ENCODE peak calls at places on chromosomes 6 and 20, in five cellular contexts. O is IMR-90, P is H9, V is neuronal stem cell, Q is mesenchymal stem cell. B is an unnamed sample.

GRCh38 chr20:9506337-9506821 is 8.0 kb upstream of the LAMP5 start:
- DNase-seq in O (no peak), P (no peak), V (no peak), Q (no peak), B (no peak)

GRCh38 chr6:121521164-121521555 is 85.7 kb downstream of the GJA1 start:
- DNase-seq in O (peak), P (no peak), V (no peak), Q (no peak), B (peak)

GRCh38 chr6:89681983-89682564 is 43.5 kb upstream of the LYRM2 start:
- DNase-seq in O (no peak), P (no peak), V (no peak), Q (no peak), B (no peak)

GRCh38 chr6:43242908-43243648 is at the start of gene TTBK1:
- DNase-seq in O (no peak), P (peak), V (peak), Q (no peak), B (no peak)

GRCh38 chr6:86118271-86118670 is 475.6 kb upstream of the SYNCRIP start:
- DNase-seq in O (no peak), P (no peak), V (no peak), Q (no peak), B (no peak)

GRCh38 chr6:127538750-127539264 is 19.7 kb upstream of the MTCL3 start:
- DNase-seq in O (no peak), P (no peak), V (no peak), Q (no peak), B (no peak)

GRCh38 chr20:24840121-24840713 is 108.9 kb upstream of the CST7 start:
- DNase-seq in O (no peak), P (no peak), V (no peak), Q (no peak), B (no peak)

GRCh38 chr20:61765871-61766654 is 299.6 kb downstream of the TAF4 start:
- DNase-seq in O (no peak), P (peak), V (no peak), Q (no peak), B (peak)

GRCh38 chr6:161443868-161444267 is 170.0 kb upstream of the AGPAT4 start:
- DNase-seq in O (no peak), P (peak), V (no peak), Q (no peak), B (peak)

GRCh38 chr20:24691901-24692351 is 222.5 kb downstream of the SYNDIG1 start:
- DNase-seq in O (no peak), P (peak), V (no peak), Q (no peak), B (no peak)

GRCh38 chr6:136252441-136252840 is 2.3 kb upstream of the MTFR2 start:
- DNase-seq in O (no peak), P (no peak), V (no peak), Q (no peak), B (no peak)

GRCh38 chr6:32081168-32081624 is 27.9 kb downstream of the TNXB start:
- DNase-seq in O (peak), P (no peak), V (no peak), Q (peak), B (no peak)

GRCh38 chr6:20205722-20206154 is 6.5 kb downstream of the MBOAT1 start:
- DNase-seq in O (no peak), P (no peak), V (no peak), Q (peak), B (no peak)

GRCh38 chr20:47544240-47544639 is 42.6 kb downstream of the NCOA3 start:
- DNase-seq in O (peak), P (no peak), V (no peak), Q (peak), B (no peak)

GRCh38 chr6:138493413-138493812 is 5.9 kb downstream of the NHSL1 start:
- DNase-seq in O (peak), P (peak), V (no peak), Q (peak), B (peak)

GRCh38 chr6:105596284-105596755 is 193.4 kb upstream of the PREP start:
- DNase-seq in O (peak), P (no peak), V (no peak), Q (peak), B (no peak)

GRCh38 chr6:126041516-126042447 is 55.4 kb downstream of the TRMT11 start:
- DNase-seq in O (peak), P (no peak), V (no peak), Q (peak), B (no peak)

GRCh38 chr20:3846378-3846739 is 275 bp upstream of the MAVS start:
- DNase-seq in O (no peak), P (no peak), V (no peak), Q (no peak), B (no peak)

GRCh38 chr20:48697845-48698491 is 129.8 kb downstream of the PREX1 start:
- DNase-seq in O (peak), P (no peak), V (no peak), Q (peak), B (no peak)

GRCh38 chr6:155341130-155341828 is 27.0 kb upstream of the TFB1M start:
- DNase-seq in O (peak), P (no peak), V (no peak), Q (peak), B (no peak)

GRCh38 chr20:297925-298754 is 770 bp downstream of the ZCCHC3 start:
- DNase-seq in O (peak), P (no peak), V (no peak), Q (peak), B (peak)

GRCh38 chr6:24924956-24925355 is 10.8 kb downstream of the RIPOR2 start:
- DNase-seq in O (no peak), P (no peak), V (no peak), Q (no peak), B (peak)

GRCh38 chr6:125739364-125739763 is 10.1 kb upstream of the HEY2 start:
- DNase-seq in O (no peak), P (no peak), V (no peak), Q (no peak), B (no peak)

GRCh38 chr6:139372326-139373153 is 1.9 kb downstream of the CITED2 start:
- DNase-seq in O (peak), P (no peak), V (no peak), Q (peak), B (no peak)

GRCh38 chr20:64160536-64161495 is 3.4 kb upstream of the MYT1 start:
- DNase-seq in O (no peak), P (no peak), V (peak), Q (no peak), B (peak)

GRCh38 chr6:51719297-51719696 is 368.1 kb downstream of the PKHD1 start:
- DNase-seq in O (no peak), P (no peak), V (no peak), Q (no peak), B (no peak)

GRCh38 chr6:30844118-30844535 is 40.2 kb upstream of the DDR1 start:
- DNase-seq in O (peak), P (peak), V (peak), Q (peak), B (peak)

GRCh38 chr6:44039191-44039719 is 88.0 kb downstream of the MRPL14 start:
- DNase-seq in O (no peak), P (no peak), V (no peak), Q (no peak), B (no peak)

GRCh38 chr6:148509789-148510581 is 167.3 kb downstream of the SASH1 start:
- DNase-seq in O (peak), P (no peak), V (no peak), Q (peak), B (peak)

GRCh38 chr20:4088766-4089165 is 73.4 kb upstream of the RNF24 start:
- DNase-seq in O (no peak), P (no peak), V (no peak), Q (no peak), B (no peak)

GRCh38 chr6:152124432-152125074 is 317.1 kb downstream of the ESR1 start:
- DNase-seq in O (peak), P (no peak), V (peak), Q (peak), B (peak)

GRCh38 chr20:22368235-22368634 is 216.1 kb downstream of the FOXA2 start:
- DNase-seq in O (no peak), P (no peak), V (no peak), Q (no peak), B (no peak)

GRCh38 chr6:114520976-114521375 is 178.2 kb upstream of the HS3ST5 start:
- DNase-seq in O (no peak), P (no peak), V (no peak), Q (no peak), B (no peak)

GRCh38 chr6:149060985-149061760 is 256.3 kb upstream of the TAB2 start:
- DNase-seq in O (peak), P (no peak), V (no peak), Q (peak), B (no peak)

GRCh38 chr6:98039876-98040605 is 757.0 kb upstream of the MMS22L start:
- DNase-seq in O (peak), P (peak), V (no peak), Q (no peak), B (peak)

GRCh38 chr20:62183426-62184142 is 756 bp downstream of the MTG2 start:
- DNase-seq in O (no peak), P (no peak), V (no peak), Q (peak), B (no peak)

GRCh38 chr6:35731414-35731735 is 5.5 kb upstream of the ARMC12 start:
- DNase-seq in O (peak), P (peak), V (peak), Q (peak), B (peak)
- H2BK15ac ChIP-seq in O (peak), P (no peak), V (peak), Q (peak), B (no peak)

GRCh38 chr6:165843568-165844113 is 180.6 kb upstream of the PDE10A start:
- DNase-seq in O (no peak), P (no peak), V (no peak), Q (no peak), B (no peak)
- H2BK15ac ChIP-seq in O (no peak), P (no peak), V (no peak), Q (no peak), B (no peak)

GRCh38 chr6:35797837-35798526 is 859 bp upstream of the CLPS start:
- DNase-seq in O (no peak), P (no peak), V (no peak), Q (no peak), B (no peak)
- H2BK15ac ChIP-seq in O (no peak), P (no peak), V (no peak), Q (no peak), B (no peak)

DNA sequence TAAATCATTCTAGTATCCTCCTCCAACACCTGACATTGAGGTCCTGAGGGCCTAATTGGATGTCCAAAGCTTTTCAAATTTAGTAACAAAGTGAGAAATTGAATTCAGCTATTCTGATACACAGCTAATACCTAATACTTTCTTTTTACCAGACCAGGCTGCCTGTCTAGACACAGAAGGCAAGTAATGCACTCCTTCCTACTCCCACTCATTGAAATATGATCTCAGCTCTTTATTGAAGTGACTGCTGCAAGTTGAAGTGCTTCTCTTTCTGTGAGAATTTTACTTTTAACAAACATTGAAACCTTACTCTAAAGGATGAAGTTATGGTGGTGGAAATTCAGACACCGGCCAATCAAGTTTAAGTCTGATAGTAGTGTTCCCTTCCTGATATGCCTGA is 90.8 kb upstream of the OGFRL1 start:
- DNase-seq in O (peak), P (no peak), V (no peak), Q (peak), B (no peak)
- H2BK15ac ChIP-seq in O (peak), P (no peak), V (no peak), Q (no peak), B (no peak)

GRCh38 chr20:23477223-23477622 is 13.7 kb upstream of the CST8 start:
- DNase-seq in O (no peak), P (no peak), V (no peak), Q (no peak), B (no peak)

GRCh38 chr20:23479043-23479442 is 11.9 kb upstream of the CST8 start:
- DNase-seq in O (no peak), P (no peak), V (no peak), Q (no peak), B (no peak)

GRCh38 chr20:23476015-23476754 is 14.7 kb upstream of the CST8 start:
- DNase-seq in O (no peak), P (no peak), V (no peak), Q (no peak), B (no peak)

DNA sequence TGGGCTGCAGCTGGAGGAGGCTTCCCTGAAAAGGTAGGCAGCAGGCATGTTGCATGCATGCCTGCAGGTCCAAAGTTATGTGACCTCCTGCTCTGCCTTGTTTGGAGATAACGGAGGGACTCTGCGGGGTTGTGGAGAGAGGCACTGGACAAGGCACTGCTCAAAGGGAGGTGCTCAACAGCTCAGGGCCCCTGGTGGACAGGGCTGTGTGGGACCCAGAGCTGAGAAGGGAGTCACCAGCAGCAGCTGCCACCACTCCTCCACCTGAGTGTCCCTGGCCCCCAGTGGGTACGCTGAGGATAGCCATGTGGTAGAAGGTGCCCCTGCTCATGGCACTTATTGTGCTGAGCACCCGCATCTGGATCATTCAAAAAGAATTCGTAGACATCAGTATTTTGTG is 15.5 kb upstream of the CST8 start:
- DNase-seq in O (no peak), P (no peak), V (no peak), Q (no peak), B (no peak)
- H2BK15ac ChIP-seq in O (no peak), P (no peak), V (no peak), Q (no peak), B (no peak)

GRCh38 chr6:55665224-55665587 is 86.2 kb upstream of the HMGCLL1 start:
- DNase-seq in O (no peak), P (no peak), V (no peak), Q (no peak), B (no peak)

GRCh38 chr6:55669133-55669532 is 90.1 kb upstream of the HMGCLL1 start:
- DNase-seq in O (no peak), P (no peak), V (no peak), Q (no peak), B (no peak)

GRCh38 chr6:55664581-55665223 is 85.7 kb upstream of the HMGCLL1 start:
- DNase-seq in O (peak), P (no peak), V (no peak), Q (no peak), B (no peak)

GRCh38 chr6:55668625-55669024 is 89.6 kb upstream of the HMGCLL1 start:
- DNase-seq in O (peak), P (no peak), V (no peak), Q (peak), B (peak)

GRCh38 chr6:55666811-55667210 is 87.8 kb upstream of the HMGCLL1 start:
- DNase-seq in O (no peak), P (no peak), V (no peak), Q (peak), B (no peak)
- H2BK15ac ChIP-seq in O (no peak), P (no peak), V (no peak), Q (no peak), B (no peak)

B was measured in mesendoderm.